ENCODE peak calls at places on chromosome X, in four cellular contexts. P, X, R and T are unnamed samples.

GRCh38 chrX:46569621-46570020 is 3.9 kb upstream of the CHST7 start:
- DNase-seq in P (no peak), R (no peak), X (peak; percentile 75), T (no peak)

GRCh38 chrX:10781847-10782530 is 161.6 kb upstream of the MID1 start:
- DNase-seq in X (no peak), P (no peak), R (no peak), T (no peak)

GRCh38 chrX:119989905-119990408 is 46.4 kb upstream of the NKAP start:
- DNase-seq in R (no peak), P (no peak), X (no peak), T (no peak)

GRCh38 chrX:136577562-136577961 is 45.5 kb downstream of the VGLL1 start:
- DNase-seq in R (peak; percentile 63), P (peak; percentile 19), X (peak; percentile 40), T (no peak)

GRCh38 chrX:78329486-78329885 is 2.1 kb upstream of the CYSLTR1 start:
- DNase-seq in X (no peak), R (no peak), P (no peak), T (no peak)

GRCh38 chrX:42992199-42992943 is 214.4 kb upstream of the PPP1R2C start:
- DNase-seq in X (no peak), P (no peak), R (no peak), T (no peak)

GRCh38 chrX:71222929-71223328 is at the start of gene GJB1:
- DNase-seq in R (no peak), P (no peak), X (no peak), T (no peak)

GRCh38 chrX:134797390-134797700 is 139.1 kb upstream of the PLAC1 start:
- DNase-seq in R (no peak), X (no peak), P (no peak), T (no peak)

GRCh38 chrX:48466696-48467095 is 3.4 kb downstream of the SLC38A5 start:
- DNase-seq in R (no peak), P (no peak), X (no peak), T (no peak)
- TF ChIP-seq CTCF in R (no peak), P (no peak), X (no peak), T (peak; percentile 23)

DNA sequence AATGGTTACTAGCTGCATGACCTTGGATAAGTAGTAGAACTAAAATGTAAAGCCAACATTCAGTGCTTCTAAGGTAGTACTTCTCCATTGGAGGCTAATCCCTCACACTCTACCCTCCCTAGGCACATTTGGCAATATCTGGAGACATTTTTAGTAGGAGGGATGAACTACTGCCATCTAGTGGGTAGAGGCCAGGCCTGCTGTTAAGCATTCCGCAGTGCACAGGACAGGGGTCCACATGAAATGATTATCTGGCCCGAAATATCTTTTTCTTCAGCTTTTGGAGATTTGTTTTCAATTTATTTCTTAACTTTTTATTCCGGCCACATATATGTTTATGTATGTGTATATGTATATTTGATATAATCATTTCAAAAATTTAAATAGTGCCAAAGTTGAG is 36.0 kb upstream of the SPANXC start:
- DNase-seq in P (no peak), X (peak; percentile 3), R (no peak), T (no peak)
- TF ChIP-seq CTCF in P (peak; percentile 31), X (no peak), R (no peak), T (peak; percentile 27)

GRCh38 chrX:150212672-150213480 is 150.2 kb upstream of the MAMLD1 start:
- DNase-seq in R (no peak), X (no peak), P (peak; percentile 23), T (no peak)
- TF ChIP-seq CTCF in R (no peak), X (no peak), P (no peak), T (no peak)

GRCh38 chrX:149504226-149504914 is 736 bp downstream of the IDS start:
- DNase-seq in X (peak; percentile 13), R (peak; percentile 73), P (no peak), T (no peak)
- TF ChIP-seq CTCF in X (no peak), R (peak; percentile 33), P (no peak), T (peak; percentile 26)

GRCh38 chrX:144896323-144896722 is 351.0 kb upstream of the SPANXN1 start:
- DNase-seq in X (no peak), R (no peak), P (no peak), T (no peak)
- TF ChIP-seq CTCF in X (no peak), R (no peak), P (no peak), T (no peak)

GRCh38 chrX:27995611-27996010 is 14.4 kb upstream of the DCAF8L1 start:
- DNase-seq in P (no peak), X (no peak), R (no peak), T (no peak)
- TF ChIP-seq CTCF in P (no peak), X (no peak), R (no peak), T (no peak)